ENCODE peak calls at places on chromosomes 3 and 15, in nine cellular contexts. V, F, G, K, T, J, X, N and U are unnamed samples. For H3K4me1, the result is how much of the 10 kb centered on the place peaks cover.

GRCh38 chr15:52112203-52112750 is 298 bp downstream of the BCL2L10 start:
- DNase-seq in F (no peak), X (no peak), G (no peak), K (no peak), V (peak), J (no peak), T (no peak), N (no peak), U (peak)

GRCh38 chr3:184002469-184002868 is 15.2 kb downstream of the ABCC5 start:
- DNase-seq in X (no peak), K (no peak), V (no peak), N (peak), G (no peak), F (peak), J (no peak), T (no peak), U (no peak)

GRCh38 chr3:127184870-127185216 is 8.1 kb upstream of the PRR23E start:
- DNase-seq in V (no peak), J (no peak), X (no peak), F (no peak), T (no peak), G (no peak), K (no peak), N (no peak), U (no peak)

GRCh38 chr3:170180107-170180951 is 1.2 kb downstream of the PHC3 start:
- DNase-seq in N (no peak), G (no peak), K (peak), T (no peak), V (no peak), F (no peak), J (peak), X (peak), U (peak)

GRCh38 chr3:184822654-184823053 is 10.7 kb downstream of the VPS8 start:
- DNase-seq in K (peak), J (peak), F (no peak), X (no peak), V (no peak), N (no peak), T (no peak), G (no peak), U (peak)

GRCh38 chr3:42440924-42441323 is 30.5 kb upstream of the LYZL4 start:
- DNase-seq in J (no peak), N (no peak), V (no peak), F (no peak), K (no peak), G (no peak), X (no peak), T (no peak), U (no peak)

GRCh38 chr3:60048447-60048848 is 998.6 kb upstream of the CFAP20DC start:
- DNase-seq in V (no peak), T (no peak), F (no peak), N (no peak), J (no peak), X (no peak), K (no peak), G (no peak), U (no peak)

GRCh38 chr15:74799255-74799842 is 13.3 kb upstream of the LMAN1L start:
- DNase-seq in J (no peak), K (no peak), T (no peak), X (no peak), V (no peak), G (no peak), F (no peak), N (no peak), U (no peak)

GRCh38 chr3:69126999-69127398 is 4.6 kb upstream of the LMOD3 start:
- DNase-seq in T (no peak), N (no peak), V (no peak), G (no peak), K (no peak), J (no peak), X (no peak), F (no peak), U (no peak)

GRCh38 chr3:179309225-179310109 is 13.4 kb upstream of the ZNF639 start:
- DNase-seq in X (no peak), K (no peak), V (no peak), G (no peak), N (no peak), T (no peak), F (no peak), J (no peak), U (no peak)

GRCh38 chr15:66894363-66894762 is 171.0 kb upstream of the SMAD3 start:
- DNase-seq in G (no peak), V (no peak), N (no peak), X (no peak), T (no peak), F (no peak), J (no peak), K (no peak), U (no peak)

GRCh38 chr15:45023659-45024320 is 795 bp downstream of the SORD start:
- DNase-seq in X (peak), G (no peak), T (no peak), N (no peak), F (no peak), J (peak), K (peak), V (no peak), U (peak)

GRCh38 chr3:59979542-59979941 is 929.7 kb upstream of the CFAP20DC start:
- DNase-seq in N (no peak), K (no peak), J (no peak), G (no peak), V (no peak), F (no peak), X (no peak), T (no peak), U (no peak)

GRCh38 chr3:158471639-158472294 is 99.2 kb upstream of the MLF1 start:
- DNase-seq in N (no peak), X (no peak), K (peak), V (no peak), G (no peak), T (peak), F (no peak), J (peak), U (no peak)

GRCh38 chr15:56917652-56918045 is 795 bp upstream of the TCF12 start:
- DNase-seq in T (no peak), F (peak), V (no peak), G (no peak), K (no peak), X (no peak), J (no peak), N (no peak), U (peak)

GRCh38 chr3:111582114-111582461 is 13.1 kb downstream of the ZBED2 start:
- DNase-seq in G (no peak), F (no peak), N (no peak), X (no peak), J (peak), T (no peak), V (no peak), K (peak), U (peak)

GRCh38 chr3:23217872-23218554 is 14.9 kb downstream of the UBE2E2 start:
- DNase-seq in J (peak), K (peak), X (no peak), N (no peak), F (no peak), T (no peak), G (no peak), V (no peak), U (no peak)

GRCh38 chr3:134197681-134198261 is 52.9 kb downstream of the RYK start:
- DNase-seq in G (no peak), N (no peak), F (no peak), K (peak), V (no peak), J (peak), X (peak), T (peak), U (peak)

GRCh38 chr15:84715442-84716035 is 400 bp downstream of the SEC11A start:
- DNase-seq in T (no peak), N (no peak), F (no peak), X (peak), J (peak), G (peak), K (peak), V (peak), U (peak)

GRCh38 chr3:5806192-5806591 is 618.7 kb downstream of the EDEM1 start:
- DNase-seq in X (peak), N (no peak), J (no peak), K (no peak), F (no peak), G (no peak), V (no peak), T (no peak), U (peak)

GRCh38 chr3:55296035-55296434 is 191.1 kb downstream of the WNT5A start:
- DNase-seq in N (no peak), V (no peak), J (peak), G (no peak), F (no peak), T (no peak), X (no peak), K (peak), U (peak)

GRCh38 chr3:146067048-146067447 is 93.9 kb downstream of the PLOD2 start:
- DNase-seq in K (peak), X (no peak), G (no peak), V (no peak), N (no peak), T (no peak), F (no peak), J (peak), U (no peak)

GRCh38 chr3:136734382-136735070 is 17.7 kb downstream of the STAG1 start:
- DNase-seq in F (no peak), V (no peak), J (no peak), X (peak), T (no peak), G (no peak), N (no peak), K (no peak), U (no peak)

GRCh38 chr3:86969500-86970189 is 21.3 kb downstream of the VGLL3 start:
- DNase-seq in V (no peak), F (no peak), T (no peak), J (peak), N (no peak), X (peak), G (no peak), K (peak), U (peak)

GRCh38 chr3:100089802-100090668 is 24.3 kb downstream of the FILIP1L start:
- DNase-seq in G (no peak), X (peak), F (peak), T (no peak), V (no peak), N (no peak), J (peak), K (peak), U (peak)

GRCh38 chr3:32292085-32292796 is 53.8 kb downstream of the CMTM8 start:
- DNase-seq in K (no peak), V (no peak), T (no peak), X (no peak), J (no peak), N (no peak), F (no peak), G (no peak), U (no peak)

GRCh38 chr15:88247914-88248313 is 8.6 kb downstream of the NTRK3 start:
- DNase-seq in N (peak), G (no peak), K (no peak), F (no peak), X (no peak), V (no peak), J (no peak), T (no peak), U (no peak)
- H3K27ac ChIP-seq in N (no peak), G (peak), K (no peak), F (no peak), X (no peak), V (no peak), J (no peak), T (no peak), U (no peak)

GRCh38 chr3:167473863-167474262 is at the start of gene SERPINI2:
- DNase-seq in T (no peak), G (no peak), F (no peak), X (no peak), N (no peak), V (no peak), J (no peak), K (no peak), U (no peak)
- H3K4me1 ChIP-seq in T (under half), G (under half), F (under half), X (under half), N (under half), V (under half), J (under half), K (under half), U (under half)

GRCh38 chr15:36501063-36501678 is 78.3 kb upstream of the CDIN1 start:
- DNase-seq in F (no peak), V (no peak), G (no peak), N (no peak), T (peak), J (peak), X (peak), K (peak), U (peak)
- TF ChIP-seq CTCF in F (peak), V (peak), G (peak), N (peak), T (peak), J (peak), X (peak), K (peak), U (peak)

GRCh38 chr3:105843895-105844500 is 24.8 kb downstream of the CBLB start:
- DNase-seq in F (no peak), V (no peak), G (no peak), K (no peak), J (no peak), N (no peak), X (no peak), T (no peak), U (no peak)

GRCh38 chr3:105844713-105845112 is 24.1 kb downstream of the CBLB start:
- DNase-seq in N (no peak), T (no peak), V (no peak), K (no peak), J (no peak), X (no peak), F (no peak), G (no peak), U (no peak)

GRCh38 chr3:105847452-105847851 is 21.4 kb downstream of the CBLB start:
- DNase-seq in N (no peak), F (no peak), G (no peak), J (no peak), T (no peak), X (no peak), K (no peak), V (no peak), U (no peak)

GRCh38 chr3:105846809-105847208 is 22.0 kb downstream of the CBLB start:
- DNase-seq in T (no peak), X (no peak), V (no peak), G (no peak), N (no peak), K (no peak), F (no peak), J (no peak), U (no peak)

GRCh38 chr3:105845488-105845887 is 23.3 kb downstream of the CBLB start:
- DNase-seq in K (no peak), V (no peak), G (no peak), N (no peak), J (no peak), X (no peak), F (no peak), T (no peak), U (no peak)
- H3K27ac ChIP-seq in K (no peak), V (no peak), G (no peak), N (peak), J (no peak), X (no peak), F (no peak), T (no peak), U (no peak)

GRCh38 chr3:52259448-52259847 is 13.9 kb downstream of the PPM1M start:
- DNase-seq in T (no peak), F (no peak), J (no peak), X (no peak), V (no peak), G (no peak), K (no peak), N (no peak), U (no peak)
- H3K4me1 ChIP-seq in T (under half), F (under half), J (under half), X (under half), V (under half), G (under half), K (under half), N (under half), U (under half)